ENCODE peak calls at places on chromosome 1, in seven cellular contexts. B, R, A, C, T, D and V are unnamed samples.

GRCh38 chr1:245279346-245279745 is 124.6 kb downstream of the KIF26B start:
- DNase-seq in B (no peak), R (no peak), A (no peak), C (no peak), T (no peak), D (no peak), V (no peak)

GRCh38 chr1:192630521-192631287 is 5.2 kb upstream of the RGS13 start:
- DNase-seq in B (no peak), R (no peak), A (no peak), C (no peak), T (no peak), D (no peak), V (no peak)

GRCh38 chr1:23807453-23807852 is 6.9 kb upstream of the GALE start:
- DNase-seq in B (no peak), R (no peak), A (no peak), C (no peak), T (no peak), D (no peak), V (no peak)

GRCh38 chr1:229271448-229272120 is 673 bp downstream of the RAB4A start:
- DNase-seq in B (peak; percentile 28), R (peak; percentile 68), A (peak; percentile 16), C (peak; percentile 47), T (peak; percentile 63), D (no peak), V (peak; percentile 35)

GRCh38 chr1:1979482-1980165 is 24.0 kb downstream of the CFAP74 start:
- DNase-seq in B (no peak), R (no peak), A (no peak), C (no peak), T (no peak), D (no peak), V (no peak)

GRCh38 chr1:222994506-222995229 is 148.4 kb downstream of the TLR5 start:
- DNase-seq in B (peak; percentile 68), R (no peak), A (no peak), C (no peak), T (peak; percentile 22), D (no peak), V (no peak)

GRCh38 chr1:155049651-155050559 is 1.2 kb upstream of the ADAM15 start:
- DNase-seq in B (peak; percentile 58), R (no peak), A (no peak), C (no peak), T (no peak), D (no peak), V (peak; percentile 61)

GRCh38 chr1:187477103-187477502 is 648.4 kb downstream of the PLA2G4A start:
- DNase-seq in B (no peak), R (no peak), A (no peak), C (no peak), T (no peak), D (no peak), V (no peak)

GRCh38 chr1:29639741-29640427 is 403.6 kb downstream of the PTPRU start:
- DNase-seq in B (peak; percentile 96), R (no peak), A (no peak), C (peak; percentile 12), T (no peak), D (no peak), V (peak; percentile 98)

GRCh38 chr1:185787238-185787637 is 53.0 kb downstream of the HMCN1 start:
- DNase-seq in B (no peak), R (peak; percentile 6), A (no peak), C (no peak), T (no peak), D (no peak), V (no peak)

GRCh38 chr1:47996406-47997226 is 569 bp downstream of the TRABD2B start:
- DNase-seq in B (peak; percentile 51), R (no peak), A (no peak), C (no peak), T (peak; percentile 58), D (no peak), V (peak; percentile 41)

GRCh38 chr1:210405316-210405715 is 76.6 kb downstream of the HHAT start:
- DNase-seq in B (no peak), R (no peak), A (no peak), C (no peak), T (no peak), D (no peak), V (no peak)

GRCh38 chr1:37362990-37363389 is 111.4 kb upstream of the ZC3H12A start:
- DNase-seq in B (no peak), R (no peak), A (no peak), C (no peak), T (peak; percentile 76), D (no peak), V (no peak)

GRCh38 chr1:40877681-40878080 is 15.5 kb upstream of the CITED4 start:
- DNase-seq in B (peak; percentile 99), R (peak; percentile 24), A (no peak), C (peak; percentile 36), T (no peak), D (no peak), V (peak; percentile 97)

GRCh38 chr1:23177438-23178380 is 9.1 kb upstream of the LUZP1 start:
- DNase-seq in B (peak; percentile 89), R (peak; percentile 78), A (peak; percentile 63), C (peak; percentile 61), T (peak; percentile 91), D (peak; percentile 63), V (peak; percentile 88)

GRCh38 chr1:64514197-64514765 is 44.4 kb downstream of the CACHD1 start:
- DNase-seq in B (peak; percentile 26), R (no peak), A (no peak), C (no peak), T (no peak), D (no peak), V (peak; percentile 46)

GRCh38 chr1:240092301-240093119 is 827 bp downstream of the FMN2 start:
- DNase-seq in B (peak; percentile 33), R (peak; percentile 23), A (peak; percentile 20), C (no peak), T (peak; percentile 70), D (peak; percentile 47), V (peak; percentile 77)

GRCh38 chr1:2976180-2976562 is 45.1 kb upstream of the ACTRT2 start:
- DNase-seq in B (no peak), R (no peak), A (no peak), C (no peak), T (no peak), D (no peak), V (no peak)

GRCh38 chr1:50658421-50659076 is 235.3 kb upstream of the DMRTA2 start:
- DNase-seq in B (no peak), R (no peak), A (no peak), C (no peak), T (peak; percentile 60), D (no peak), V (no peak)

GRCh38 chr1:207944571-207944970 is 33.6 kb upstream of the CD34 start:
- DNase-seq in B (peak; percentile 67), R (no peak), A (no peak), C (no peak), T (no peak), D (no peak), V (no peak)

GRCh38 chr1:12078938-12079861 is 16.1 kb downstream of the TNFRSF8 start:
- DNase-seq in B (peak; percentile 39), R (peak; percentile 21), A (peak; percentile 38), C (peak; percentile 78), T (peak; percentile 75), D (no peak), V (peak; percentile 61)

GRCh38 chr1:14320518-14320917 is 278.0 kb upstream of the KAZN start:
- DNase-seq in B (peak; percentile 55), R (no peak), A (no peak), C (no peak), T (no peak), D (no peak), V (peak; percentile 71)

GRCh38 chr1:6301526-6301925 is 40.6 kb upstream of the GPR153 start:
- DNase-seq in B (no peak), R (no peak), A (no peak), C (no peak), T (no peak), D (no peak), V (peak; percentile 22)

GRCh38 chr1:2374260-2375155 is 16.8 kb downstream of the MORN1 start:
- DNase-seq in B (no peak), R (peak; percentile 1), A (no peak), C (no peak), T (no peak), D (no peak), V (no peak)

GRCh38 chr1:153643100-153643499 is 9.2 kb downstream of the CHTOP start:
- DNase-seq in B (no peak), R (no peak), A (no peak), C (no peak), T (no peak), D (no peak), V (no peak)

GRCh38 chr1:177857285-177857684 is 112.6 kb downstream of the SEC16B start:
- DNase-seq in B (no peak), R (no peak), A (peak; percentile 43), C (no peak), T (no peak), D (no peak), V (no peak)

GRCh38 chr1:110292327-110292741 is 46.8 kb upstream of the RBM15 start:
- DNase-seq in B (peak; percentile 53), R (no peak), A (no peak), C (no peak), T (no peak), D (no peak), V (peak; percentile 51)

GRCh38 chr1:3372317-3372716 is 82.1 kb upstream of the ARHGEF16 start:
- DNase-seq in B (no peak), R (no peak), A (no peak), C (peak; percentile 36), T (no peak), D (no peak), V (no peak)

GRCh38 chr1:36178479-36179219 is 22.7 kb downstream of the MAP7D1 start:
- DNase-seq in B (no peak), R (peak; percentile 90), A (no peak), C (no peak), T (peak; percentile 93), D (no peak), V (no peak)

GRCh38 chr1:10668241-10668761 is 128.1 kb downstream of the CASZ1 start:
- DNase-seq in B (no peak), R (no peak), A (no peak), C (no peak), T (peak; percentile 72), D (no peak), V (no peak)

GRCh38 chr1:3030663-3031381 is 9.6 kb downstream of the ACTRT2 start:
- DNase-seq in B (no peak), R (no peak), A (no peak), C (no peak), T (no peak), D (peak; percentile 57), V (no peak)

GRCh38 chr1:70896224-70896623 is 151.4 kb downstream of the PTGER3 start:
- DNase-seq in B (no peak), R (no peak), A (no peak), C (no peak), T (peak; percentile 9), D (no peak), V (no peak)

GRCh38 chr1:53754484-53755312 is 15.7 kb upstream of the GLIS1 start:
- DNase-seq in B (peak; percentile 55), R (peak; percentile 32), A (no peak), C (peak; percentile 45), T (peak; percentile 75), D (no peak), V (peak; percentile 63)

GRCh38 chr1:46181343-46182260 is 5.3 kb upstream of the P3R3URF start:
- DNase-seq in B (peak; percentile 81), R (no peak), A (no peak), C (no peak), T (no peak), D (no peak), V (peak; percentile 77)

GRCh38 chr1:13619909-13620308 is 36.3 kb downstream of the PDPN start:
- DNase-seq in B (no peak), R (no peak), A (no peak), C (no peak), T (no peak), D (no peak), V (no peak)

GRCh38 chr1:154272999-154273563 is 652 bp downstream of the HAX1 start:
- DNase-seq in B (no peak), R (no peak), A (no peak), C (no peak), T (no peak), D (no peak), V (no peak)

GRCh38 chr1:108708726-108709660 is 3.7 kb upstream of the FNDC7 start:
- DNase-seq in B (no peak), R (peak; percentile 43), A (no peak), C (peak; percentile 77), T (peak; percentile 42), D (no peak), V (peak; percentile 39)

GRCh38 chr1:115977481-115978258 is 1.4 kb downstream of the SLC22A15 start:
- DNase-seq in B (peak; percentile 92), R (peak; percentile 18), A (no peak), C (no peak), T (no peak), D (no peak), V (peak; percentile 73)